ENCODE peak calls at places on chromosomes 3 and 15, in four cellular contexts. O is caudate nucleus; I is ovary; C is activated naive CD8-positive, alpha-beta T cell treated with anti-CD3 and anti-CD28 coated beads for 36 hours. G is an unnamed sample.

GRCh38 chr3:110062711-110063110 is 725.4 kb upstream of the DPPA4 start:
- DNase-seq in O (no peak), I (no peak), C (no peak), G (no peak)

GRCh38 chr15:98866503-98866902 is 141.1 kb downstream of the PGPEP1L start:
- DNase-seq in O (no peak), I (no peak), C (no peak), G (no peak)

GRCh38 chr3:37375184-37376120 is 201.1 kb upstream of the LRRFIP2 start:
- DNase-seq in O (no peak), I (no peak), C (no peak), G (no peak)

GRCh38 chr3:134353831-134354611 is 20.2 kb downstream of the AMOTL2 start:
- DNase-seq in O (no peak), I (no peak), C (no peak), G (no peak)

GRCh38 chr3:185717121-185717520 is 107.7 kb downstream of the IGF2BP2 start:
- DNase-seq in O (no peak), I (no peak), C (no peak), G (no peak)

GRCh38 chr3:195774917-195775316 is 36.8 kb downstream of the MUC4 start:
- DNase-seq in O (no peak), I (peak), C (no peak), G (peak)

GRCh38 chr3:123606527-123606926 is 21.7 kb upstream of the HACD2 start:
- DNase-seq in O (no peak), I (no peak), C (no peak), G (no peak)

GRCh38 chr15:70308011-70308761 is 210.5 kb upstream of the TLE3 start:
- DNase-seq in O (no peak), I (no peak), C (peak), G (no peak)

GRCh38 chr3:67415504-67415903 is 238.9 kb downstream of the SUCLG2 start:
- DNase-seq in O (no peak), I (no peak), C (no peak), G (no peak)

GRCh38 chr15:60859996-60860494 is 369.1 kb downstream of the RORA start:
- DNase-seq in O (no peak), I (no peak), C (no peak), G (no peak)

GRCh38 chr3:71629289-71630252 is 46.0 kb upstream of the FOXP1 start:
- DNase-seq in O (no peak), I (peak), C (no peak), G (no peak)

GRCh38 chr15:72198410-72199270 is 1.1 kb upstream of the GRAMD2A start:
- DNase-seq in O (no peak), I (no peak), C (no peak), G (no peak)

GRCh38 chr15:95872366-95872771 is 458.1 kb upstream of the NR2F2 start:
- DNase-seq in O (no peak), I (no peak), C (no peak), G (no peak)

GRCh38 chr3:163785693-163786092 is 1292.6 kb downstream of the SI start:
- DNase-seq in O (no peak), I (no peak), C (no peak), G (peak)

GRCh38 chr15:73628976-73629854 is 4.0 kb downstream of the NPTN start:
- DNase-seq in O (no peak), I (no peak), C (no peak), G (no peak)

GRCh38 chr3:36409862-36410261 is 29.6 kb downstream of the STAC start:
- DNase-seq in O (no peak), I (no peak), C (no peak), G (no peak)

GRCh38 chr3:111531446-111531845 is 10.6 kb upstream of the CD96 start:
- DNase-seq in O (no peak), I (no peak), C (no peak), G (no peak)

GRCh38 chr3:13544293-13544831 is 4.6 kb upstream of the FBLN2 start:
- DNase-seq in O (no peak), I (no peak), C (peak), G (no peak)

GRCh38 chr3:126104028-126104635 is 20.2 kb upstream of the SLC41A3 start:
- DNase-seq in O (no peak), I (peak), C (no peak), G (no peak)

GRCh38 chr15:23877502-23878412 is 190.7 kb upstream of the NDN start:
- DNase-seq in O (no peak), I (peak), C (peak), G (peak)

GRCh38 chr3:98914210-98915080 is 12.9 kb upstream of the DCBLD2 start:
- DNase-seq in O (no peak), I (no peak), C (no peak), G (no peak)

GRCh38 chr15:36925671-36926421 is 174.5 kb downstream of the MEIS2 start:
- DNase-seq in O (no peak), I (no peak), C (no peak), G (peak)

GRCh38 chr15:58545307-58546065 is 113.7 kb downstream of the LIPC start:
- DNase-seq in O (no peak), I (no peak), C (peak), G (no peak)

GRCh38 chr3:4511491-4512251 is 18.5 kb downstream of the ITPR1 start:
- DNase-seq in O (no peak), I (no peak), C (no peak), G (no peak)